ENCODE peak calls at places on chromosomes 16 and 17, in six cellular contexts. One of them, this sample, is unnamed.

GRCh38 chr17:18362509-18363020 is 785 bp downstream of the SHMT1 start:
- DNase-seq in WERI-Rb-1: no peak
- DNase-seq in GM23248: peak
- DNase-seq in effector memory CD4-positive, alpha-beta T cell: no peak
- DNase-seq in CD8-positive, alpha-beta T cell: no peak
- DNase-seq in IMR-90: no peak
- DNase-seq in this sample: no peak

GRCh38 chr17:77476920-77477805 is 336.4 kb downstream of the SEC14L1 start:
- DNase-seq in WERI-Rb-1: no peak
- DNase-seq in GM23248: peak
- DNase-seq in CD8-positive, alpha-beta T cell: no peak
- DNase-seq in IMR-90: peak
- DNase-seq in effector memory CD4-positive, alpha-beta T cell: no peak
- DNase-seq in this sample: peak

GRCh38 chr16:83308414-83308813 is 499.4 kb upstream of the HSBP1 start:
- DNase-seq in effector memory CD4-positive, alpha-beta T cell: no peak
- DNase-seq in IMR-90: peak
- DNase-seq in GM23248: no peak
- DNase-seq in CD8-positive, alpha-beta T cell: no peak
- DNase-seq in WERI-Rb-1: no peak
- DNase-seq in this sample: no peak

GRCh38 chr17:20073056-20073979 is 64.2 kb downstream of the SPECC1 start:
- DNase-seq in GM23248: no peak
- DNase-seq in effector memory CD4-positive, alpha-beta T cell: no peak
- DNase-seq in IMR-90: peak
- DNase-seq in CD8-positive, alpha-beta T cell: no peak
- DNase-seq in WERI-Rb-1: no peak
- DNase-seq in this sample: peak

GRCh38 chr17:6757747-6758146 is 1.9 kb downstream of the XAF1 start:
- DNase-seq in IMR-90: no peak
- DNase-seq in effector memory CD4-positive, alpha-beta T cell: no peak
- DNase-seq in CD8-positive, alpha-beta T cell: no peak
- DNase-seq in WERI-Rb-1: no peak
- DNase-seq in GM23248: no peak
- DNase-seq in this sample: no peak

GRCh38 chr17:77802811-77803220 is 155.7 kb upstream of the TNRC6C start:
- DNase-seq in effector memory CD4-positive, alpha-beta T cell: no peak
- DNase-seq in IMR-90: peak
- DNase-seq in CD8-positive, alpha-beta T cell: no peak
- DNase-seq in WERI-Rb-1: peak
- DNase-seq in GM23248: peak
- DNase-seq in this sample: no peak

GRCh38 chr17:17087424-17088103 is 45.3 kb downstream of the MPRIP start:
- DNase-seq in IMR-90: no peak
- DNase-seq in effector memory CD4-positive, alpha-beta T cell: no peak
- DNase-seq in CD8-positive, alpha-beta T cell: no peak
- DNase-seq in WERI-Rb-1: peak
- DNase-seq in GM23248: no peak
- DNase-seq in this sample: no peak

GRCh38 chr17:61410555-61411089 is 11.0 kb downstream of the TBX2 start:
- DNase-seq in WERI-Rb-1: peak
- DNase-seq in CD8-positive, alpha-beta T cell: peak
- DNase-seq in effector memory CD4-positive, alpha-beta T cell: peak
- DNase-seq in GM23248: peak
- DNase-seq in IMR-90: peak
- DNase-seq in this sample: peak

GRCh38 chr17:69574257-69575197 is 160.0 kb downstream of the MAP2K6 start:
- DNase-seq in IMR-90: peak
- DNase-seq in effector memory CD4-positive, alpha-beta T cell: no peak
- DNase-seq in GM23248: peak
- DNase-seq in CD8-positive, alpha-beta T cell: no peak
- DNase-seq in WERI-Rb-1: no peak
- DNase-seq in this sample: no peak

GRCh38 chr16:82782715-82783251 is 156.0 kb downstream of the CDH13 start:
- DNase-seq in GM23248: no peak
- DNase-seq in CD8-positive, alpha-beta T cell: no peak
- DNase-seq in IMR-90: no peak
- DNase-seq in effector memory CD4-positive, alpha-beta T cell: no peak
- DNase-seq in WERI-Rb-1: no peak
- DNase-seq in this sample: no peak

GRCh38 chr17:72588961-72589360 is 468.1 kb downstream of the SOX9 start:
- DNase-seq in CD8-positive, alpha-beta T cell: no peak
- DNase-seq in WERI-Rb-1: peak
- DNase-seq in IMR-90: peak
- DNase-seq in GM23248: no peak
- DNase-seq in effector memory CD4-positive, alpha-beta T cell: no peak
- DNase-seq in this sample: peak

GRCh38 chr17:511001-511690 is 158.5 kb upstream of the RPH3AL start:
- DNase-seq in GM23248: peak
- DNase-seq in CD8-positive, alpha-beta T cell: no peak
- DNase-seq in WERI-Rb-1: no peak
- DNase-seq in IMR-90: peak
- DNase-seq in effector memory CD4-positive, alpha-beta T cell: no peak
- DNase-seq in this sample: no peak

GRCh38 chr16:67164599-67165061 is at the start of gene HSF4:
- DNase-seq in effector memory CD4-positive, alpha-beta T cell: no peak
- DNase-seq in IMR-90: no peak
- DNase-seq in GM23248: peak
- DNase-seq in WERI-Rb-1: no peak
- DNase-seq in CD8-positive, alpha-beta T cell: no peak
- DNase-seq in this sample: no peak

GRCh38 chr17:3512512-3513171 is 36.8 kb downstream of the ASPA start:
- DNase-seq in WERI-Rb-1: no peak
- DNase-seq in CD8-positive, alpha-beta T cell: no peak
- DNase-seq in IMR-90: peak
- DNase-seq in effector memory CD4-positive, alpha-beta T cell: no peak
- DNase-seq in GM23248: peak
- DNase-seq in this sample: no peak

GRCh38 chr17:17041018-17041521 is 1.2 kb upstream of the MPRIP start:
- DNase-seq in IMR-90: peak
- DNase-seq in effector memory CD4-positive, alpha-beta T cell: no peak
- DNase-seq in WERI-Rb-1: peak
- DNase-seq in CD8-positive, alpha-beta T cell: no peak
- DNase-seq in GM23248: peak
- DNase-seq in this sample: no peak

GRCh38 chr17:3889613-3890012 is 3.2 kb downstream of the CAMKK1 start:
- DNase-seq in effector memory CD4-positive, alpha-beta T cell: no peak
- DNase-seq in WERI-Rb-1: no peak
- DNase-seq in IMR-90: no peak
- DNase-seq in CD8-positive, alpha-beta T cell: no peak
- DNase-seq in GM23248: no peak
- DNase-seq in this sample: no peak

GRCh38 chr17:64411999-64412771 is 21.5 kb upstream of the PECAM1 start:
- DNase-seq in IMR-90: no peak
- DNase-seq in CD8-positive, alpha-beta T cell: no peak
- DNase-seq in GM23248: peak
- DNase-seq in WERI-Rb-1: peak
- DNase-seq in effector memory CD4-positive, alpha-beta T cell: no peak
- DNase-seq in this sample: no peak

GRCh38 chr17:35915153-35915969 is 15.2 kb downstream of the RDM1 start:
- DNase-seq in GM23248: no peak
- DNase-seq in effector memory CD4-positive, alpha-beta T cell: no peak
- DNase-seq in CD8-positive, alpha-beta T cell: no peak
- DNase-seq in WERI-Rb-1: peak
- DNase-seq in IMR-90: no peak
- DNase-seq in this sample: no peak

GRCh38 chr17:70687421-70687820 is 518.1 kb downstream of the KCNJ2 start:
- DNase-seq in effector memory CD4-positive, alpha-beta T cell: no peak
- DNase-seq in CD8-positive, alpha-beta T cell: no peak
- DNase-seq in GM23248: no peak
- DNase-seq in IMR-90: no peak
- DNase-seq in WERI-Rb-1: no peak
- DNase-seq in this sample: no peak

GRCh38 chr17:63950940-63951907 is 19.1 kb upstream of the CD79B start:
- DNase-seq in effector memory CD4-positive, alpha-beta T cell: no peak
- DNase-seq in IMR-90: no peak
- DNase-seq in WERI-Rb-1: peak
- DNase-seq in CD8-positive, alpha-beta T cell: no peak
- DNase-seq in GM23248: no peak
- DNase-seq in this sample: peak

GRCh38 chr17:75827291-75828050 is 16.7 kb downstream of the UNC13D start:
- DNase-seq in WERI-Rb-1: peak
- DNase-seq in IMR-90: peak
- DNase-seq in GM23248: peak
- DNase-seq in CD8-positive, alpha-beta T cell: no peak
- DNase-seq in effector memory CD4-positive, alpha-beta T cell: peak
- DNase-seq in this sample: peak

GRCh38 chr17:43392397-43392796 is 6.4 kb upstream of the ARL4D start:
- DNase-seq in GM23248: no peak
- DNase-seq in CD8-positive, alpha-beta T cell: no peak
- DNase-seq in WERI-Rb-1: no peak
- DNase-seq in IMR-90: no peak
- DNase-seq in effector memory CD4-positive, alpha-beta T cell: no peak
- DNase-seq in this sample: no peak

GRCh38 chr17:67629963-67630320 is 87.8 kb upstream of the NOL11 start:
- DNase-seq in IMR-90: peak
- DNase-seq in CD8-positive, alpha-beta T cell: no peak
- DNase-seq in WERI-Rb-1: no peak
- DNase-seq in effector memory CD4-positive, alpha-beta T cell: no peak
- DNase-seq in GM23248: peak
- DNase-seq in this sample: no peak

GRCh38 chr17:81387235-81388060 is 7.8 kb upstream of the BAHCC1 start:
- DNase-seq in WERI-Rb-1: no peak
- DNase-seq in IMR-90: peak
- DNase-seq in CD8-positive, alpha-beta T cell: no peak
- DNase-seq in effector memory CD4-positive, alpha-beta T cell: no peak
- DNase-seq in GM23248: peak
- DNase-seq in this sample: no peak

GRCh38 chr17:43880420-43880991 is 26.8 kb downstream of the MPP2 start:
- DNase-seq in GM23248: peak
- DNase-seq in WERI-Rb-1: peak
- DNase-seq in IMR-90: no peak
- DNase-seq in CD8-positive, alpha-beta T cell: no peak
- DNase-seq in effector memory CD4-positive, alpha-beta T cell: no peak
- DNase-seq in this sample: peak

DNA sequence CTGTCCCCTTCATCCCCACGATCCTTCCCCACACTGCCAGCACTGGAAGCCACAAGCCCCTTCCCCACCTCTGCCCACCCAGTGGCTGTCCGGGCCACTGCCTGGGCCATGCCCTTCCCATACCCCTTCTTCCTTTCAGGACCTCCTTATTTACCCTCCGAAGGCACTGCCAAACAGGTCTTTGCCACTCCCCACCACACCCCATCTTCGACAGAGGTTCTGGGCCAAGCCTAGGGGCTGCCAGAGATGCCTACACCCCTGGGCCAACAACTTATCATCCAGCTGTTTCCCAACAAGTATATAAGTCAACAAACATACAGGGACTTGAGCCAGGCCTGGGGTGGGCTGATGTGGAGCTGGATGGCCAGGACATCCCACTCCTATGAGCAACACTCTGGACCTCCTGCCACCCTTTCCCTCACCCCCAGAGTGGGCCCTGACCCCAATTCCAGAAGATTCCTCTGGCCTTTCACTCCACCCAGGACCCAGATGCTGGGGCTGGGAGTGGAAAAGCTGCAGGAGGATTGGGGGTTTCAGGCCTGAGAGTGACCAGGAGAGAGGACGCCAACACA is 1.5 kb upstream of the PPP1R1B start:
- DNase-seq in WERI-Rb-1: no peak
- DNase-seq in CD8-positive, alpha-beta T cell: no peak
- DNase-seq in effector memory CD4-positive, alpha-beta T cell: no peak
- DNase-seq in IMR-90: no peak
- DNase-seq in GM23248: no peak
- DNase-seq in this sample: no peak
- H3K4me3 ChIP-seq in WERI-Rb-1: no peak
- H3K4me3 ChIP-seq in CD8-positive, alpha-beta T cell: no peak
- H3K4me3 ChIP-seq in effector memory CD4-positive, alpha-beta T cell: no peak
- H3K4me3 ChIP-seq in IMR-90: no peak
- H3K4me3 ChIP-seq in GM23248: no peak
- H3K4me3 ChIP-seq in this sample: no peak

GRCh38 chr16:56916571-56917403 is 15.2 kb upstream of the HERPUD1 start:
- DNase-seq in WERI-Rb-1: no peak
- DNase-seq in CD8-positive, alpha-beta T cell: no peak
- DNase-seq in effector memory CD4-positive, alpha-beta T cell: no peak
- DNase-seq in GM23248: no peak
- DNase-seq in IMR-90: no peak
- DNase-seq in this sample: no peak
- H3K27ac ChIP-seq in WERI-Rb-1: no peak
- H3K27ac ChIP-seq in CD8-positive, alpha-beta T cell: no peak
- H3K27ac ChIP-seq in effector memory CD4-positive, alpha-beta T cell: peak
- H3K27ac ChIP-seq in GM23248: no peak
- H3K27ac ChIP-seq in IMR-90: no peak
- H3K27ac ChIP-seq in this sample: peak

GRCh38 chr17:58527306-58527705 is 12.9 kb upstream of the MTMR4 start:
- DNase-seq in WERI-Rb-1: no peak
- DNase-seq in GM23248: peak
- DNase-seq in effector memory CD4-positive, alpha-beta T cell: no peak
- DNase-seq in CD8-positive, alpha-beta T cell: no peak
- DNase-seq in IMR-90: no peak
- DNase-seq in this sample: no peak
- H3K4me3 ChIP-seq in WERI-Rb-1: no peak
- H3K4me3 ChIP-seq in GM23248: no peak
- H3K4me3 ChIP-seq in effector memory CD4-positive, alpha-beta T cell: no peak
- H3K4me3 ChIP-seq in CD8-positive, alpha-beta T cell: no peak
- H3K4me3 ChIP-seq in IMR-90: no peak
- H3K4me3 ChIP-seq in this sample: no peak

DNA sequence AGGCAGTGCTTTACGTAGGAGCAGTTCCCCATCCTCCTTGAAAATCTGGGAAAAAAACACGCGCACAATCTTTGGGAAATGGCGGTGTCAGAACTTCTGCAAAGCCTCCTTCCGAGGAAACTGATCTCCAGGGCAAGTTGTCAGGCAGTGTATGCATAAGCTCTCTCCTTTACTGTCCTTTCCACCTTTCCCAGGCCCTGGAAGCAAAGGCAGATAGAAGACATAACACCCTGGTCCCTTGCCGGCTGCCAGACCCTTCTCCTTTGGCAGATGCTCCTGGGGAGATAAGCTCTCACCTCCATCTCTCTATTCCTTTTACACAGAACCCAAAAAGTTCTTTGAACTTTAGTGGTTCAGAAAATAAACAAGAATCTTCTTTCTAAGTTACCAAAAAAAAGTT is 12.4 kb downstream of the TOB1 start:
- DNase-seq in IMR-90: no peak
- DNase-seq in effector memory CD4-positive, alpha-beta T cell: no peak
- DNase-seq in WERI-Rb-1: no peak
- DNase-seq in CD8-positive, alpha-beta T cell: no peak
- DNase-seq in GM23248: no peak
- DNase-seq in this sample: no peak
- H3K27ac ChIP-seq in IMR-90: no peak
- H3K27ac ChIP-seq in effector memory CD4-positive, alpha-beta T cell: no peak
- H3K27ac ChIP-seq in WERI-Rb-1: no peak
- H3K27ac ChIP-seq in CD8-positive, alpha-beta T cell: no peak
- H3K27ac ChIP-seq in GM23248: no peak
- H3K27ac ChIP-seq in this sample: no peak

DNA sequence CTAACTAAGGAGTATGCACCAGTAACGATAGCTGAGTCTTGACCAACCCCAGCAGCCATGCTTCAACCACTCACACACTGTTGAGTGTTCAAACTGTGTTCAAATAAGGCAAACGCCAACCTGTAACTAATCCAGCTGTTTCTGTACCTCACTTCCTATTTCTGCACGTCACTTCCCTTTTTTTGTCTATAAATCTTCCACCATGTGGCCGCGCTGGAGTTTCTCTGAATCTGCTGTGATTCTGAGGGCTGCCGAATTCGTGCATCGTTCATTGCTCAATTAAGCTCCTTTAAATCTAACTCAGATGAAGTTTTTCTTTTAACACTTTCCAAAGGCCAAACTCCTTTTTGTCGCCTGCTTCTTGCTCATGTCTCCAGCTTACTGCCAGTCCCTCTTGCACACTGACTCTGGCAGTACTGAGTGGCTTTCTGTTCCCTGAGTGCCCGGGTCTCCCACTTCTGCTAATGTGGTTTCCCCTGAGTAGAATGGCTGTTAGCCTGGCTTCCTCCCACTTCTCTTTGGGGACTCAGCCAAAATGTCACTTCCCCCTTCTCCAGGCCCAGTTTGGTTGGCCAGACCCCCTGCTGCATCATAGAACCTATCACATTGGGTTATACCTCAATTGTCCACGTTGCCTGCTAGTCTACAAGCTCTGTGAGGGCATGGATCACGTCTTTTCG is 304.2 kb downstream of the HS3ST3B1 start:
- DNase-seq in CD8-positive, alpha-beta T cell: no peak
- DNase-seq in effector memory CD4-positive, alpha-beta T cell: no peak
- DNase-seq in IMR-90: no peak
- DNase-seq in WERI-Rb-1: no peak
- DNase-seq in GM23248: no peak
- DNase-seq in this sample: no peak
- H3K4me3 ChIP-seq in CD8-positive, alpha-beta T cell: no peak
- H3K4me3 ChIP-seq in effector memory CD4-positive, alpha-beta T cell: no peak
- H3K4me3 ChIP-seq in IMR-90: no peak
- H3K4me3 ChIP-seq in WERI-Rb-1: no peak
- H3K4me3 ChIP-seq in GM23248: no peak
- H3K4me3 ChIP-seq in this sample: no peak

This sample was measured in CD4-positive, alpha-beta memory T cell.